ENCODE peak calls at places on chromosomes 6 and 20, in four cellular contexts. D is activated T-helper 2 cell treated with anti-CD3 and anti-CD28 coated beads, Interferon-gamma antibody, Interleukin-2, Interleukin-4, amounts not matched to agents 10 μg/mL and 5 μg/mL and 100 μg/mL, durations not matched to agents 14 hours and 24 hours and 36 hours; Y is activated CD4-positive, alpha-beta memory T cell treated with anti-CD3 and anti-CD28 coated beads for 36 hours; Q is activated CD4-positive, alpha-beta T cell treated with anti-CD3 and anti-CD28 coated beads, Interleukin-2, amount 10 ng/mL, durations not matched to agents 24 days and 14 days. K is an unnamed sample.

GRCh38 chr6:154341876-154342275 is 14.7 kb downstream of the IPCEF1 start:
- DNase-seq in D (no peak), Y (no peak), Q (no peak), K (peak; percentile 85)

GRCh38 chr6:1481326-1481725 is 92.0 kb downstream of the FOXF2 start:
- DNase-seq in D (no peak), Y (no peak), Q (no peak), K (no peak)

GRCh38 chr20:61050491-61050890 is 201.6 kb upstream of the CDH4 start:
- DNase-seq in D (no peak), Y (no peak), Q (no peak), K (no peak)

GRCh38 chr6:45445749-45446454 is 68.2 kb upstream of the SUPT3H start:
- DNase-seq in D (no peak), Y (peak; percentile 72), Q (no peak), K (peak; percentile 23)

GRCh38 chr20:7696311-7696710 is 243.9 kb downstream of the HAO1 start:
- DNase-seq in D (no peak), Y (no peak), Q (no peak), K (no peak)

GRCh38 chr6:89348372-89348771 is 4.2 kb downstream of the UBE2J1 start:
- DNase-seq in D (no peak), Y (no peak), Q (no peak), K (no peak)

GRCh38 chr20:44001667-44002596 is 87.3 kb downstream of the TOX2 start:
- DNase-seq in D (no peak), Y (peak; percentile 49), Q (no peak), K (no peak)

GRCh38 chr20:37939701-37940151 is 36.8 kb downstream of the VSTM2L start:
- DNase-seq in D (no peak), Y (no peak), Q (no peak), K (no peak)

GRCh38 chr6:83536034-83536646 is 23.8 kb downstream of the PRSS35 start:
- DNase-seq in D (peak; percentile 11), Y (peak; percentile 56), Q (peak; percentile 81), K (peak; percentile 84)

GRCh38 chr6:35080016-35080680 is 61.0 kb downstream of the TCP11 start:
- DNase-seq in D (no peak), Y (no peak), Q (no peak), K (no peak)

GRCh38 chr6:148179786-148180185 is 162.9 kb upstream of the SASH1 start:
- DNase-seq in D (no peak), Y (no peak), Q (no peak), K (peak; percentile 60)

GRCh38 chr6:117389227-117390057 is 36.3 kb downstream of the ROS1 start:
- DNase-seq in D (no peak), Y (no peak), Q (no peak), K (no peak)

GRCh38 chr6:74409447-74409846 is 713.4 kb downstream of the CD109 start:
- DNase-seq in D (no peak), Y (no peak), Q (no peak), K (no peak)

GRCh38 chr6:33759887-33760629 is 13.4 kb upstream of the IP6K3 start:
- DNase-seq in D (no peak), Y (no peak), Q (no peak), K (no peak)

GRCh38 chr6:118660218-118660569 is 8.8 kb upstream of the CEP85L start:
- DNase-seq in D (no peak), Y (peak; percentile 54), Q (peak; percentile 74), K (peak; percentile 63)

K was measured in HAP-1.